ENCODE peak calls at places on chromosomes 5 and 9, in five cellular contexts. G is activated gamma-delta T cell treated with Interleukin-2 at 50 U/mL for 16 hours, T is amniotic stem cell, Z is HTR-8/SVneo, C is SW 1271. E is an unnamed sample.

GRCh38 chr9:108463927-108464606 is 391.7 kb downstream of the ACTL7B start:
- DNase-seq in Z (no peak), C (no peak), T (no peak), G (no peak), E (no peak)

GRCh38 chr5:56685503-56686217 is 129.7 kb upstream of the MAP3K1 start:
- DNase-seq in Z (no peak), C (no peak), T (no peak), G (no peak), E (no peak)

GRCh38 chr5:111699976-111700375 is 57.0 kb downstream of the NREP start:
- DNase-seq in G (no peak), Z (no peak), C (no peak), T (no peak), E (no peak)

GRCh38 chr9:30299126-30299780 is 2085.2 kb upstream of the ACO1 start:
- DNase-seq in Z (no peak), C (no peak), G (no peak), T (no peak), E (no peak)

GRCh38 chr5:80346055-80346454 is 26.3 kb downstream of the SPZ1 start:
- DNase-seq in T (no peak), C (peak; percentile 62), G (peak; percentile 10), Z (peak; percentile 40), E (peak; percentile 3)

GRCh38 chr9:109903515-109904138 is 123.6 kb downstream of the PALM2AKAP2 start:
- DNase-seq in Z (peak; percentile 64), G (peak; percentile 39), T (peak; percentile 78), C (peak; percentile 84), E (peak; percentile 14)

GRCh38 chr5:173909205-173909604 is 21.1 kb downstream of the CPEB4 start:
- DNase-seq in G (no peak), Z (no peak), T (no peak), C (no peak), E (no peak)

GRCh38 chr9:69976165-69976564 is 67.5 kb upstream of the MAMDC2 start:
- DNase-seq in T (peak; percentile 43), G (no peak), Z (peak; percentile 70), C (peak; percentile 91), E (no peak)

GRCh38 chr9:121736147-121736721 is 84.8 kb downstream of the DAB2IP start:
- DNase-seq in G (no peak), Z (no peak), T (no peak), C (no peak), E (no peak)

GRCh38 chr9:121353246-121353975 is 16.6 kb downstream of the STOM start:
- DNase-seq in Z (no peak), C (no peak), G (peak; percentile 71), T (no peak), E (peak; percentile 86)

GRCh38 chr5:133525048-133525447 is 87.3 kb downstream of the FSTL4 start:
- DNase-seq in C (no peak), T (no peak), G (no peak), Z (no peak), E (no peak)

GRCh38 chr5:178577376-178577839 is 12.8 kb downstream of the COL23A1 start:
- DNase-seq in T (no peak), Z (no peak), G (no peak), C (no peak), E (no peak)

GRCh38 chr9:114289106-114289505 is 33.8 kb upstream of the ORM1 start:
- DNase-seq in G (no peak), T (no peak), Z (no peak), C (no peak), E (no peak)

GRCh38 chr5:179734536-179735164 is 2.0 kb downstream of the MAML1 start:
- DNase-seq in Z (no peak), C (no peak), T (no peak), G (no peak), E (no peak)

GRCh38 chr5:156409834-156410233 is 82.9 kb downstream of the SGCD start:
- DNase-seq in Z (no peak), C (no peak), G (no peak), T (no peak), E (no peak)

GRCh38 chr5:80960531-80961375 is 590 bp downstream of the RASGRF2 start:
- DNase-seq in T (no peak), Z (no peak), G (peak; percentile 40), C (peak; percentile 28), E (peak; percentile 13)

GRCh38 chr5:96595300-96596090 is 66.7 kb upstream of the CAST start:
- DNase-seq in Z (no peak), G (no peak), C (peak; percentile 14), T (no peak), E (no peak)

GRCh38 chr5:83964235-83964634 is 243.6 kb upstream of the HAPLN1 start:
- DNase-seq in C (no peak), G (no peak), Z (no peak), T (no peak), E (no peak)

GRCh38 chr9:8651830-8652229 is 852.3 kb upstream of the DMAC1 start:
- DNase-seq in Z (no peak), T (no peak), G (no peak), C (no peak), E (no peak)

GRCh38 chr9:110775724-110776123 is 107.1 kb downstream of the MUSK start:
- DNase-seq in Z (no peak), G (no peak), T (no peak), C (no peak), E (no peak)

GRCh38 chr9:124632077-124632621 is 125.0 kb upstream of the NR5A1 start:
- DNase-seq in T (no peak), G (no peak), C (no peak), Z (no peak), E (no peak)

GRCh38 chr5:139740993-139741672 is 54.5 kb upstream of the PSD2 start:
- DNase-seq in Z (no peak), G (no peak), T (no peak), C (no peak), E (no peak)

GRCh38 chr9:99239341-99240055 is 17.4 kb downstream of the SEC61B start:
- DNase-seq in T (peak; percentile 41), C (no peak), G (no peak), Z (no peak), E (no peak)

GRCh38 chr9:121278535-121279169 is 10.7 kb downstream of the GSN start:
- DNase-seq in Z (peak; percentile 67), T (peak; percentile 96), G (no peak), C (peak; percentile 90), E (no peak)

GRCh38 chr5:143682788-143683419 is 129.1 kb upstream of the HMHB1 start:
- DNase-seq in T (no peak), C (no peak), Z (no peak), G (no peak), E (no peak)

GRCh38 chr5:24905123-24905522 is 260.3 kb upstream of the CDH10 start:
- DNase-seq in G (no peak), C (no peak), T (no peak), Z (peak; percentile 30), E (no peak)

GRCh38 chr9:22010881-22011625 is 1.9 kb upstream of the CDKN2B start:
- DNase-seq in Z (no peak), C (no peak), G (no peak), T (no peak), E (no peak)

GRCh38 chr5:22901885-22902284 is 48.7 kb upstream of the CDH12 start:
- DNase-seq in G (no peak), T (no peak), C (no peak), Z (no peak), E (no peak)

GRCh38 chr5:13994606-13995336 is 50.3 kb upstream of the DNAH5 start:
- DNase-seq in C (no peak), G (no peak), T (no peak), Z (no peak), E (no peak)

GRCh38 chr5:59276886-59277514 is 616.5 kb downstream of the PDE4D start:
- DNase-seq in T (no peak), C (no peak), G (no peak), Z (no peak), E (no peak)

GRCh38 chr9:81824802-81825770 is 103.1 kb upstream of the SPATA31D4 start:
- DNase-seq in G (no peak), C (peak; percentile 51), Z (no peak), T (no peak), E (no peak)

GRCh38 chr5:151675225-151675955 is 11.3 kb downstream of the SPARC start:
- DNase-seq in Z (peak; percentile 39), T (no peak), C (peak; percentile 46), G (no peak), E (no peak)

GRCh38 chr5:4082966-4083564 is 487.4 kb downstream of the IRX1 start:
- DNase-seq in Z (no peak), T (no peak), G (no peak), C (no peak), E (no peak)

GRCh38 chr9:17021379-17021970 is 113.4 kb upstream of the CNTLN start:
- DNase-seq in T (no peak), Z (no peak), C (no peak), G (no peak), E (no peak)

GRCh38 chr5:138700581-138701362 is 52.5 kb upstream of the CTNNA1 start:
- DNase-seq in Z (no peak), T (no peak), G (no peak), C (no peak), E (no peak)

GRCh38 chr5:80565330-80565729 is 4.8 kb downstream of the ANKRD34B start:
- DNase-seq in Z (no peak), C (no peak), G (no peak), T (no peak), E (no peak)

GRCh38 chr9:27344776-27345175 is 47.8 kb upstream of the EQTN start:
- DNase-seq in T (no peak), C (no peak), Z (no peak), G (no peak), E (no peak)

GRCh38 chr5:136729901-136730355 is 364.6 kb upstream of the TRPC7 start:
- DNase-seq in G (no peak), C (peak; percentile 78), Z (peak; percentile 51), T (peak; percentile 82), E (no peak)